ENCODE peak calls at places on chromosomes 12 and 14, in nine cellular contexts. R, H, M, G, Z, W, F, S and P are unnamed samples.

GRCh38 chr14:29215853-29216252 is 449.3 kb downstream of the FOXG1 start:
- DNase-seq in Z (peak; percentile 55), F (no peak), G (no peak), S (no peak), M (no peak), R (no peak), H (peak; percentile 77), W (no peak), P (no peak)

GRCh38 chr12:44000309-44000952 is 164.6 kb downstream of the TMEM117 start:
- DNase-seq in H (peak; percentile 85), G (peak; percentile 67), R (no peak), F (no peak), S (peak; percentile 27), Z (peak; percentile 69), W (peak; percentile 17), M (peak; percentile 32), P (peak; percentile 70)

GRCh38 chr12:67070307-67070600 is 198.9 kb upstream of the CAND1 start:
- DNase-seq in M (no peak), H (no peak), G (no peak), W (peak; percentile 7), F (no peak), Z (no peak), R (no peak), S (no peak), P (no peak)

GRCh38 chr14:53368714-53369191 is 215.6 kb upstream of the DDHD1 start:
- DNase-seq in H (no peak), F (no peak), S (no peak), W (no peak), R (no peak), M (peak; percentile 75), Z (no peak), G (no peak), P (no peak)

GRCh38 chr12:50390284-50390683 is 6.1 kb downstream of the FAM186A start:
- DNase-seq in W (no peak), G (no peak), H (peak; percentile 82), S (no peak), M (peak; percentile 83), R (no peak), F (no peak), Z (peak; percentile 93), P (no peak)

GRCh38 chr12:30853561-30854133 is 72.9 kb upstream of the TSPAN11 start:
- DNase-seq in H (no peak), R (no peak), S (no peak), W (no peak), M (no peak), Z (no peak), G (no peak), F (no peak), P (no peak)

GRCh38 chr12:100110276-100110675 is 32.4 kb downstream of the BLTP3B start:
- DNase-seq in H (no peak), S (no peak), M (no peak), R (no peak), F (no peak), G (no peak), Z (no peak), W (no peak), P (no peak)

GRCh38 chr12:57720606-57721595 is 17.6 kb downstream of the AGAP2 start:
- DNase-seq in F (no peak), G (no peak), Z (no peak), W (no peak), S (no peak), R (no peak), M (no peak), H (no peak), P (no peak)